ENCODE peak calls at places on chromosomes 1 and 21, in six cellular contexts. One of them, this sample, is unnamed.

GRCh38 chr1:55040083-55040952 is 970 bp downstream of the PCSK9 start:
- DNase-seq in stimulated activated effector memory CD8-positive, alpha-beta T cell treated with anti-CD3 and anti-CD28 coated beads, Interleukin-12 subunit alpha, Interleukin-12 subunit beta, amount 100 ng/mL, for 72 hours: no peak
- DNase-seq in NB4: no peak
- DNase-seq in stimulated activated CD4-positive, alpha-beta T cell treated with anti-CD3 and anti-CD28 coated beads, Interleukin-1b, Interleukin-23, amount 100 ng/mL, for 4 hours: no peak
- DNase-seq in globus pallidus: no peak
- DNase-seq in T-helper 17 cell: no peak
- DNase-seq in this sample: no peak

GRCh38 chr1:24285231-24285630 is 33.9 kb upstream of the GRHL3 start:
- DNase-seq in stimulated activated CD4-positive, alpha-beta T cell treated with anti-CD3 and anti-CD28 coated beads, Interleukin-1b, Interleukin-23, amount 100 ng/mL, for 4 hours: no peak
- DNase-seq in T-helper 17 cell: no peak
- DNase-seq in NB4: no peak
- DNase-seq in globus pallidus: no peak
- DNase-seq in stimulated activated effector memory CD8-positive, alpha-beta T cell treated with anti-CD3 and anti-CD28 coated beads, Interleukin-12 subunit alpha, Interleukin-12 subunit beta, amount 100 ng/mL, for 72 hours: no peak
- DNase-seq in this sample: no peak

GRCh38 chr1:36653850-36654249 is 171.1 kb upstream of the CSF3R start:
- DNase-seq in NB4: peak
- DNase-seq in T-helper 17 cell: no peak
- DNase-seq in stimulated activated effector memory CD8-positive, alpha-beta T cell treated with anti-CD3 and anti-CD28 coated beads, Interleukin-12 subunit alpha, Interleukin-12 subunit beta, amount 100 ng/mL, for 72 hours: no peak
- DNase-seq in stimulated activated CD4-positive, alpha-beta T cell treated with anti-CD3 and anti-CD28 coated beads, Interleukin-1b, Interleukin-23, amount 100 ng/mL, for 4 hours: no peak
- DNase-seq in globus pallidus: peak
- DNase-seq in this sample: no peak

GRCh38 chr1:3072178-3072947 is 3.4 kb downstream of the PRDM16 start:
- DNase-seq in stimulated activated effector memory CD8-positive, alpha-beta T cell treated with anti-CD3 and anti-CD28 coated beads, Interleukin-12 subunit alpha, Interleukin-12 subunit beta, amount 100 ng/mL, for 72 hours: no peak
- DNase-seq in NB4: no peak
- DNase-seq in stimulated activated CD4-positive, alpha-beta T cell treated with anti-CD3 and anti-CD28 coated beads, Interleukin-1b, Interleukin-23, amount 100 ng/mL, for 4 hours: no peak
- DNase-seq in T-helper 17 cell: no peak
- DNase-seq in globus pallidus: no peak
- DNase-seq in this sample: no peak

GRCh38 chr1:32828341-32828740 is 10.9 kb downstream of the S100PBP start:
- DNase-seq in T-helper 17 cell: no peak
- DNase-seq in NB4: peak
- DNase-seq in globus pallidus: no peak
- DNase-seq in stimulated activated CD4-positive, alpha-beta T cell treated with anti-CD3 and anti-CD28 coated beads, Interleukin-1b, Interleukin-23, amount 100 ng/mL, for 4 hours: no peak
- DNase-seq in stimulated activated effector memory CD8-positive, alpha-beta T cell treated with anti-CD3 and anti-CD28 coated beads, Interleukin-12 subunit alpha, Interleukin-12 subunit beta, amount 100 ng/mL, for 72 hours: no peak
- DNase-seq in this sample: no peak

GRCh38 chr1:229388876-229389580 is 44.9 kb downstream of the ACTA1 start:
- DNase-seq in stimulated activated effector memory CD8-positive, alpha-beta T cell treated with anti-CD3 and anti-CD28 coated beads, Interleukin-12 subunit alpha, Interleukin-12 subunit beta, amount 100 ng/mL, for 72 hours: no peak
- DNase-seq in T-helper 17 cell: no peak
- DNase-seq in globus pallidus: no peak
- DNase-seq in stimulated activated CD4-positive, alpha-beta T cell treated with anti-CD3 and anti-CD28 coated beads, Interleukin-1b, Interleukin-23, amount 100 ng/mL, for 4 hours: no peak
- DNase-seq in NB4: no peak
- DNase-seq in this sample: no peak

GRCh38 chr1:65681101-65681500 is 111.6 kb upstream of the PDE4B start:
- DNase-seq in stimulated activated CD4-positive, alpha-beta T cell treated with anti-CD3 and anti-CD28 coated beads, Interleukin-1b, Interleukin-23, amount 100 ng/mL, for 4 hours: no peak
- DNase-seq in globus pallidus: no peak
- DNase-seq in T-helper 17 cell: no peak
- DNase-seq in NB4: no peak
- DNase-seq in stimulated activated effector memory CD8-positive, alpha-beta T cell treated with anti-CD3 and anti-CD28 coated beads, Interleukin-12 subunit alpha, Interleukin-12 subunit beta, amount 100 ng/mL, for 72 hours: no peak
- DNase-seq in this sample: no peak

GRCh38 chr21:41894922-41895557 is 15.9 kb upstream of the PRDM15 start:
- DNase-seq in T-helper 17 cell: no peak
- DNase-seq in globus pallidus: no peak
- DNase-seq in stimulated activated CD4-positive, alpha-beta T cell treated with anti-CD3 and anti-CD28 coated beads, Interleukin-1b, Interleukin-23, amount 100 ng/mL, for 4 hours: no peak
- DNase-seq in NB4: no peak
- DNase-seq in stimulated activated effector memory CD8-positive, alpha-beta T cell treated with anti-CD3 and anti-CD28 coated beads, Interleukin-12 subunit alpha, Interleukin-12 subunit beta, amount 100 ng/mL, for 72 hours: no peak
- DNase-seq in this sample: no peak

GRCh38 chr1:54342306-54342705 is 63.9 kb downstream of the SSBP3 start:
- DNase-seq in stimulated activated effector memory CD8-positive, alpha-beta T cell treated with anti-CD3 and anti-CD28 coated beads, Interleukin-12 subunit alpha, Interleukin-12 subunit beta, amount 100 ng/mL, for 72 hours: no peak
- DNase-seq in T-helper 17 cell: no peak
- DNase-seq in NB4: no peak
- DNase-seq in globus pallidus: no peak
- DNase-seq in stimulated activated CD4-positive, alpha-beta T cell treated with anti-CD3 and anti-CD28 coated beads, Interleukin-1b, Interleukin-23, amount 100 ng/mL, for 4 hours: no peak
- DNase-seq in this sample: no peak

GRCh38 chr1:39116868-39117728 is 87.4 kb upstream of the MACF1 start:
- DNase-seq in NB4: no peak
- DNase-seq in stimulated activated effector memory CD8-positive, alpha-beta T cell treated with anti-CD3 and anti-CD28 coated beads, Interleukin-12 subunit alpha, Interleukin-12 subunit beta, amount 100 ng/mL, for 72 hours: no peak
- DNase-seq in stimulated activated CD4-positive, alpha-beta T cell treated with anti-CD3 and anti-CD28 coated beads, Interleukin-1b, Interleukin-23, amount 100 ng/mL, for 4 hours: no peak
- DNase-seq in globus pallidus: no peak
- DNase-seq in T-helper 17 cell: no peak
- DNase-seq in this sample: no peak

GRCh38 chr1:89806612-89807011 is 14.2 kb upstream of the LRRC8D start:
- DNase-seq in stimulated activated CD4-positive, alpha-beta T cell treated with anti-CD3 and anti-CD28 coated beads, Interleukin-1b, Interleukin-23, amount 100 ng/mL, for 4 hours: no peak
- DNase-seq in stimulated activated effector memory CD8-positive, alpha-beta T cell treated with anti-CD3 and anti-CD28 coated beads, Interleukin-12 subunit alpha, Interleukin-12 subunit beta, amount 100 ng/mL, for 72 hours: no peak
- DNase-seq in NB4: no peak
- DNase-seq in globus pallidus: no peak
- DNase-seq in T-helper 17 cell: no peak
- DNase-seq in this sample: no peak

GRCh38 chr1:209567788-209568187 is 15.7 kb upstream of the CAMK1G start:
- DNase-seq in NB4: no peak
- DNase-seq in stimulated activated effector memory CD8-positive, alpha-beta T cell treated with anti-CD3 and anti-CD28 coated beads, Interleukin-12 subunit alpha, Interleukin-12 subunit beta, amount 100 ng/mL, for 72 hours: no peak
- DNase-seq in stimulated activated CD4-positive, alpha-beta T cell treated with anti-CD3 and anti-CD28 coated beads, Interleukin-1b, Interleukin-23, amount 100 ng/mL, for 4 hours: no peak
- DNase-seq in T-helper 17 cell: no peak
- DNase-seq in globus pallidus: no peak
- DNase-seq in this sample: no peak

GRCh38 chr1:25845664-25846063 is 13.6 kb downstream of the AUNIP start:
- DNase-seq in NB4: no peak
- DNase-seq in T-helper 17 cell: no peak
- DNase-seq in stimulated activated effector memory CD8-positive, alpha-beta T cell treated with anti-CD3 and anti-CD28 coated beads, Interleukin-12 subunit alpha, Interleukin-12 subunit beta, amount 100 ng/mL, for 72 hours: no peak
- DNase-seq in globus pallidus: no peak
- DNase-seq in stimulated activated CD4-positive, alpha-beta T cell treated with anti-CD3 and anti-CD28 coated beads, Interleukin-1b, Interleukin-23, amount 100 ng/mL, for 4 hours: no peak
- DNase-seq in this sample: no peak

GRCh38 chr1:166902279-166902678 is 26.2 kb upstream of the TADA1 start:
- DNase-seq in stimulated activated effector memory CD8-positive, alpha-beta T cell treated with anti-CD3 and anti-CD28 coated beads, Interleukin-12 subunit alpha, Interleukin-12 subunit beta, amount 100 ng/mL, for 72 hours: no peak
- DNase-seq in stimulated activated CD4-positive, alpha-beta T cell treated with anti-CD3 and anti-CD28 coated beads, Interleukin-1b, Interleukin-23, amount 100 ng/mL, for 4 hours: no peak
- DNase-seq in NB4: peak
- DNase-seq in globus pallidus: no peak
- DNase-seq in T-helper 17 cell: no peak
- DNase-seq in this sample: no peak

GRCh38 chr1:45640293-45640692 is 16.4 kb upstream of the CCDC17 start:
- DNase-seq in stimulated activated CD4-positive, alpha-beta T cell treated with anti-CD3 and anti-CD28 coated beads, Interleukin-1b, Interleukin-23, amount 100 ng/mL, for 4 hours: no peak
- DNase-seq in NB4: no peak
- DNase-seq in T-helper 17 cell: no peak
- DNase-seq in globus pallidus: no peak
- DNase-seq in stimulated activated effector memory CD8-positive, alpha-beta T cell treated with anti-CD3 and anti-CD28 coated beads, Interleukin-12 subunit alpha, Interleukin-12 subunit beta, amount 100 ng/mL, for 72 hours: no peak
- DNase-seq in this sample: no peak

GRCh38 chr1:170510163-170510562 is 21.8 kb upstream of the GORAB start:
- DNase-seq in stimulated activated CD4-positive, alpha-beta T cell treated with anti-CD3 and anti-CD28 coated beads, Interleukin-1b, Interleukin-23, amount 100 ng/mL, for 4 hours: no peak
- DNase-seq in NB4: no peak
- DNase-seq in stimulated activated effector memory CD8-positive, alpha-beta T cell treated with anti-CD3 and anti-CD28 coated beads, Interleukin-12 subunit alpha, Interleukin-12 subunit beta, amount 100 ng/mL, for 72 hours: no peak
- DNase-seq in T-helper 17 cell: no peak
- DNase-seq in globus pallidus: no peak
- DNase-seq in this sample: no peak

This sample was measured in SHP77 treated with DMSO at 0.1 percent for 48 hours.